ENCODE peak calls at places on chromosome 10, in seven cellular contexts. B is sigmoid colon, Y is Peyer's patch, W is lower lobe of right lung, M is astrocyte of the spinal cord, J is choroid plexus epithelial cell, H is thoracic aorta. L is an unnamed sample.

GRCh38 chr10:28935061-28935460 is 257.7 kb downstream of the BAMBI start:
- DNase-seq in B (no peak), Y (no peak), W (no peak), M (no peak), J (peak), H (no peak), L (no peak)

GRCh38 chr10:35025916-35026315 is 64.2 kb downstream of the CUL2 start:
- DNase-seq in B (no peak), Y (no peak), W (no peak), M (peak), J (peak), H (no peak), L (peak)

GRCh38 chr10:64952042-64952441 is 1430.8 kb downstream of the REEP3 start:
- DNase-seq in B (no peak), Y (no peak), W (no peak), M (no peak), J (no peak), H (no peak), L (no peak)

GRCh38 chr10:97842658-97843295 is 6.9 kb upstream of the GOLGA7B start:
- DNase-seq in B (no peak), Y (no peak), W (no peak), M (no peak), J (no peak), H (no peak), L (peak)

GRCh38 chr10:129033790-129034272 is 433.2 kb upstream of the MGMT start:
- DNase-seq in B (no peak), Y (no peak), W (no peak), M (no peak), J (no peak), H (no peak), L (no peak)

GRCh38 chr10:18071591-18071990 is 68.6 kb upstream of the CACNB2 start:
- DNase-seq in B (no peak), Y (no peak), W (no peak), M (no peak), J (peak), H (no peak), L (no peak)

GRCh38 chr10:92112462-92112861 is 178.4 kb downstream of the CPEB3 start:
- DNase-seq in B (no peak), Y (no peak), W (no peak), M (no peak), J (no peak), H (no peak), L (no peak)

GRCh38 chr10:37576154-37576553 is 281.3 kb downstream of the ZNF248 start:
- DNase-seq in B (no peak), Y (no peak), W (no peak), M (no peak), J (no peak), H (no peak), L (no peak)

DNA sequence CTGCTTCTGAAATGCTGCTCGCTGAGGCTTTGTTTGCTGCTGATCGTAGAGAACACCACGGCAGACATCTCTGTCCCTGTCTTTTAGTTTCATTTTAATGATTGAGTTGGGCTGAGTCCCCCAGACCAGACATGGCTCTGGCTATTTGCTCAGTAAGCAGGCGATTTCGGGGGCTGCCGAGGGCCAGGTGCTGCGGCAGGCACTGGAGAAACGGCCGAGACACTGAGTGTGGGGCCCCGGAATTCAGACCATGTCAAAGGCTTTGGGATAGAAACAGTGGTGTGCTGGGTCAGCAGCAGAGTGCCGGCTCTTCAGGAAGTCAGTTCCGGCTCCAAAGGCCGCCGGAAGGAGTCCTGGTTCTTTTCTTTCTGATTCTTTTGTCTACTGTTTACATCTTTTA is 5.0 kb downstream of the LRRC27 start:
- DNase-seq in B (peak), Y (no peak), W (no peak), M (peak), J (peak), H (no peak), L (no peak)
- H3K4me3 ChIP-seq in B (peak), Y (peak), W (peak), M (peak), J (peak), H (peak), L (peak)

DNA sequence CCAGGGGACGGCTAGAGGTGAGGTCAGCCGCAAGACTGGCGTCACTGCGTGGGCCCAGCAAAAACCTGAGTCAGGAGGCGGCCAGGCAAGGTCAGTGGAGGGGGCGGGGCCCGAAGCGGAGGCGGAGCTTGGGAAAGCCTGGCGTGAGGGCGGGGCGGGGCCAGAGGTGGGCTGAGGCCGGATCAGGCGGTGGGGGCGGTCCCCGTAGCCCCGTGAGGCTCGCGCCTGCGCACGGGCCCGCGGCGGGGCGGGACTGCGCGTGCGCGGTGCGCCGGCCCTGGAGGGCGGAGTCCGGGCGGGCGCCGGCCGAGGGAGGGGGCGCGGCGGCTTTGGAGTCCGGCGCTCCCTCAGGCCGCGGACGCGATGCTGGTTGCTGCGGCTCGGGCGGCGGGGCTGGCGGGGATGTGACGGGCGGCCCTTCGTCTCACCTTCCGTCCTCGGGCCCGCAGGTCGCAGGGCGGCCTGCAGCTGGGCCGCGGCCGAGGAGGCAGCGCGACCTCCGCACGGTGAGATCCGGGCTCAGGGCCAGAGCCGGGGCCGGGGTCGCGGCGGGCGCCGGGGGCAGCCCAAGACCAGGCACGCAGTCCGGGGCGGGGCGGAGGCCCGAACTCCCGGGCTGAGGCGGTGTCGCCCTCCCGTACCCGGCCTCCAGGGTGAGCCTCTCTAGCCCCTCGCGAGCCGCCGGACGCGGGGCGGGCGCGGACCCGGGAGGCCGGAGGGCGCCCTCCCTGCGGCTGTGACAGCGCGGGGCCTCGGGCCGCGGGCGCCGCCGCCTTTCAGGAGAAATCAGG is at the start of gene CCSER2:
- DNase-seq in B (peak), Y (peak), W (peak), M (peak), J (peak), H (peak), L (peak)
- TF ChIP-seq CTCF in B (no peak), Y (peak), W (peak), M (no peak), J (no peak), H (no peak), L (no peak)

DNA sequence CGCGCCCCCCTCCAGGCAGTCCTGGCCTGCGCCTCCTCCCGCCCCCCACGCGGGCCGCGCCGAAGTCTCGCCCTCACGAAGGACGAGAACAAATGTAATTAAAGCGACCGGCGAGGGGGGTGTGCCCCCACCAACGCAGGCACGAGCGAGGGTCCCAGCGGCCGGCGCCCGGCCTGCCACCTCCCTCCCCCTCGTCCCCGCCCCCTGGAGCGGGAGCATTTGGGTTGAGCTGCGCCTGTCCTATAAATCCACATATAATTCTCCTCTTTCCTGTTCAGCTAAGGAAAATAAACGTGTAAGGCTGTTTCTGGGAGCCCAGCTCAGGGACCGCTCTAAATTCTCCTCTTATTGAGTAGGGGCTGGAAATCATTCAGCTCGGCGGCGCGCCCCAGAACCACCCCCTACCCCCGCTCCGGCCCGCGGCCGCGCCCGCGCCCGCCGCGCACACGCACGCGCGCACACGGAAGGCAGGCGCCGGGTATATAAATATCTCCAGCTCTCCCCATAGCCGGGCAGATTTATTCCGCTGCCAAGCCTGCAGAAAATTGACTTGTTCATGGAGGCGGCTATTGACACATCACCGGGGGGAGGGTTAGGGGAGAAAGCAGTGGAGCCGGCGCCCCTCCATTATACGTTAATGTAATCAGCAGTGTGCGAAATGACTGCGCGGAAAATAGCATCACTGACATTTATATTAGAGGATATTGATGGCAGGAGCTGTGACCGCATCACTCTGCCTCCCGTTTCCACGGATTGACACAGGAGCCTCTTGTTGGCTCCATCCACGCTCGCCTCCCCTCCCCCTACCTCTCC is 61.6 kb upstream of the BTRC start:
- DNase-seq in B (no peak), Y (no peak), W (no peak), M (peak), J (peak), H (no peak), L (no peak)
- H3K4me3 ChIP-seq in B (peak), Y (peak), W (peak), M (peak), J (peak), H (peak), L (peak)

DNA sequence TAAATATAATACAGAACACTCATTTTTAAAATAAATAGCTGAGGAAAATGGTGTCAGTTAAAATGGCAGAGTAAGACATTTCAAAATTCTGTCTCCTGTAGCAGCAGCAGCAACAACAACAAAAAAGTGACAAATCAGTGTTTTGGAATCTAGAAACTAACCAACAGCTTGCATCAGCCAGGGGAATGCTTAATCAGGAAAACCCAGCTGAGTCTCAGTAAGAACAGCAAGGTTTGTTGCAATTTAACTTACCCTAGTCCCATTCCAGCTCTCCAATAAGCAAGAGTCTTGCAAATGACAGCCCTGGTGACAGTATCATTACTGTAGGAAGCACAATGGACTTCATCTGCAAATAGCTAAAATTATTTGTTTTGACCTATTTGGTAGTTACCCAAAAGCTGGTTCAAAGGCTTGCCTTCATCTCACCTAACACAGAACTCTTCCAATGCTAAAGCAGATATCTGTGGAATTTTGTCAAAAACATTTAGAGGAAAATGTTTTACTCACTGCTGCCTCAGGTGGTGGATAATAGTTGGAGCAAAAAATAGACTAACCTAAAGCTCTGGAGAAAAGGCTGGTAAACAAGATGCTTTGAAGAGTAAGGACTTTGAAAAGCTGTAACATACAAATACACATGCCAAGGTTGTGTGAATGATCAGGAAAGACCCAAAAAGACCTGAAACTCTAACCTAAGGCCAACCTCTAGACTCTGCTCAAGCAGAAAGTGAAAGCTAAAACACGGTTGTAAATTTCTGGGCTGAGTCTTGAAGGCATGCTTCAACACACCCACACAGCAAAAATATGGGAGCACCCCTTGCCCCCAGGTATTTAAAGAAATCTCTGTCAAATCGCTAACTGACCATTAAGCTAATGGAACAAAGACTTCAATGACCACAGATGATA is 9.9 kb upstream of the ARHGAP22 start:
- DNase-seq in B (no peak), Y (no peak), W (no peak), M (peak), J (peak), H (no peak), L (peak)
- TF ChIP-seq CTCF in B (no peak), Y (no peak), W (no peak), M (peak), J (peak), H (no peak), L (peak)

DNA sequence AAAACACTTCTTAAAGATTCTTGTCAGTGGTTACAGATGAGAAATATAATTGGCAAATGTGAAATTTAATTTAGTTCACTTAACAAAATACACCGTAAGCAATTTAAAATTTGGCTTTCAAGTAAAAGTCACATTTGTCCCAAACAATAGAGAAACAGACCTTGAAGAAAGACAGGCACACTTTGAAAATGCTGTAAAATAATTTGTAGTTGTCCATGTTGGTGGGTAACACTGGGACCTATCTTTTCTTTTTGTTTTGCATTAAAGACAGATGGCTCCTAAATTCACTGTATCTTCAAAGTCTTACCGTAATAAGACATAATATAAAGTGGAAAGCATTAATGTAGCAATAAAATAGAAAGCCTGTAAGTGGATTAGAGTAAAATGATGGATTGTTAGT is 3.3 kb downstream of the GRK5 start:
- DNase-seq in B (no peak), Y (no peak), W (no peak), M (no peak), J (no peak), H (no peak), L (no peak)
- H3K4me3 ChIP-seq in B (no peak), Y (no peak), W (peak), M (no peak), J (no peak), H (peak), L (no peak)

DNA sequence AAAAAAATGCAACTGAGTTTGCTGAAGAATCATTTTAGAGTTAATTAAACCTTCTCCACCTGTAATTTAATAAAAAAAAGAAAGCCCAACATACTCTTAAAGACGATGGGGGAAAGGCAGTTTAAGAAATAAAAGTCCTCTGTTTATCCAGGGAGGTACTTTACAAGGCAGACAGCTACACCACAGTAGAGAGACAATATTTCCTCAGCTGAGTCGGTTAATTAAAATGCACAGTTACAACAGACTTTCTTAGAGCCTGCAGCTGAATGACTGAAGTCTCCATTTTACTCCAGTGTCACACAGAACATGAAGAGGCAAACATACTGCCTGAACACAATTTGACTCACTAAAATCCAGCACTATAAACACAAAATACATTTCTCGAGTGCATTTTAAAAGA is 15.1 kb downstream of the LRRTM3 start:
- DNase-seq in B (no peak), Y (no peak), W (no peak), M (no peak), J (no peak), H (no peak), L (no peak)
- TF ChIP-seq CTCF in B (no peak), Y (no peak), W (no peak), M (no peak), J (no peak), H (no peak), L (no peak)

GRCh38 chr10:90855126-90855525 is 2.7 kb downstream of the HTR7 start:
- DNase-seq in B (no peak), Y (no peak), W (no peak), M (no peak), J (no peak), H (no peak), L (no peak)
- H3K4me3 ChIP-seq in B (no peak), Y (no peak), W (no peak), M (peak), J (no peak), H (no peak), L (no peak)

GRCh38 chr10:55629792-55630490 is 731.1 kb downstream of the ZWINT start:
- DNase-seq in B (no peak), Y (no peak), W (no peak), M (peak), J (peak), H (no peak), L (peak)
- TF ChIP-seq CTCF in B (no peak), Y (peak), W (peak), M (peak), J (peak), H (no peak), L (peak)

DNA sequence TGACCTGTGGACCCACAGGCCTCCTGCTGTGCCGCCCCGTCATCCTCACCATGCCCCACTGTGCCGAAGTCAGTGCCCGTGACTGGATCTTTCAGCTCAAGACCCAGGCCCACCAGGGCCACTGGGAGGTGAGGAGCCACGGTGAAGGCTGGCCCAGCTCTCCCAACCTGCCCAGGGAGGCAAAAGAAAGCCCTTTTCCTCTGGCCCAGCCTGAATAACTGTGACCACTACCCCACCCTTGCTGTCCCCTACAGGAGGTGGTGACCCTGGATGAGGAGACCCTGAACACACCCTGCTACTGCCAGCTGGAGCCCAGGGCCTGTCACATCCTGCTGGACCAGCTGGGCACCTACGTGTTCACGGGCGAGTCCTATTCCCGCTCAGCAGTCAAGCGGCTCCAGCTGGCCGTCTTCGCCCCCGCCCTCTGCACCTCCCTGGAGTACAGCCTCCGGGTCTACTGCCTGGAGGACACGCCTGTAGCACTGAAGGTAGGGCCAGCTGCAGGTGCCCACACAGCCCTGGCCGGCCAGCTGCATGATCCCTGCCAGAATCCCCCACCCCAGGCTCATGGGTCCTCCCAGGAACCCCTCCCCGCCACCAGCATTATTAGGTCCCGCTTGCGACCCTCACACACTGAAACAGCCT is 25.5 kb upstream of the SLC29A3 start:
- DNase-seq in B (no peak), Y (no peak), W (peak), M (no peak), J (no peak), H (no peak), L (no peak)
- H3K4me3 ChIP-seq in B (no peak), Y (no peak), W (no peak), M (no peak), J (no peak), H (no peak), L (no peak)